ENCODE peak calls at places on chromosomes 4 and X, in ten cellular contexts. I is GM13976; Q is endodermal cell; T is nephron progenitor cell; F is CD4-positive, alpha-beta T cell; J is HFF-Myc; D is astrocyte of the spinal cord; O is AG10803; K is fibroblast of lung; Y is left lung. S is an unnamed sample.

GRCh38 chr4:127145001-127145400 is 487.8 kb upstream of the INTU start:
- DNase-seq in K (no peak), J (no peak), F (no peak), O (no peak), Q (no peak), I (no peak), T (no peak), D (no peak), Y (no peak), S (no peak)

GRCh38 chr4:8211229-8211628 is 12.1 kb downstream of the SH3TC1 start:
- DNase-seq in K (no peak), O (no peak), F (no peak), I (no peak), T (no peak), Y (peak), J (no peak), Q (no peak), D (no peak), S (no peak)

GRCh38 chrX:24259544-24260240 is 54.2 kb downstream of the SUPT20HL2 start:
- DNase-seq in D (peak), F (no peak), O (peak), J (no peak), K (peak), Y (no peak), Q (peak), I (peak), T (peak), S (peak)

GRCh38 chr4:94406668-94407437 is 44.9 kb upstream of the PDLIM5 start:
- DNase-seq in T (peak), J (peak), K (peak), Q (peak), O (peak), Y (no peak), D (peak), I (peak), F (peak), S (peak)

GRCh38 chrX:13840121-13840520 is 23.2 kb upstream of the GPM6B start:
- DNase-seq in J (no peak), I (no peak), K (no peak), T (no peak), Q (no peak), D (no peak), O (no peak), Y (no peak), F (no peak), S (no peak)

GRCh38 chrX:19907794-19908193 is 20.4 kb upstream of the SH3KBP1 start:
- DNase-seq in K (no peak), D (no peak), T (no peak), F (no peak), I (no peak), Q (no peak), Y (no peak), J (no peak), O (no peak), S (no peak)

GRCh38 chr4:25813705-25814104 is 49.1 kb downstream of the SEL1L3 start:
- DNase-seq in O (peak), F (no peak), Q (peak), Y (no peak), K (peak), D (peak), J (no peak), I (no peak), T (no peak), S (no peak)

GRCh38 chr4:41538017-41538733 is at the start of gene LIMCH1:
- DNase-seq in I (no peak), K (peak), Q (peak), O (peak), F (no peak), J (no peak), Y (peak), T (peak), D (no peak), S (no peak)

GRCh38 chr4:148203056-148203898 is 238.9 kb downstream of the NR3C2 start:
- DNase-seq in T (no peak), I (no peak), D (no peak), J (no peak), F (no peak), K (no peak), O (no peak), Y (no peak), Q (no peak), S (no peak)

GRCh38 chr4:6326312-6327060 is 56.8 kb downstream of the WFS1 start:
- DNase-seq in Y (no peak), O (no peak), F (no peak), D (no peak), Q (no peak), K (no peak), T (no peak), J (no peak), I (no peak), S (no peak)

GRCh38 chr4:41280010-41280409 is 23.3 kb downstream of the UCHL1 start:
- DNase-seq in T (no peak), Q (no peak), J (no peak), F (no peak), O (no peak), D (no peak), K (peak), I (no peak), Y (no peak), S (no peak)

GRCh38 chrX:155993421-155993820 is 4.1 kb upstream of the IL9R start:
- DNase-seq in Y (no peak), I (no peak), K (no peak), F (no peak), O (no peak), D (no peak), T (no peak), Q (no peak), J (no peak), S (no peak)

GRCh38 chr4:16239086-16239485 is 12.8 kb upstream of the TAPT1 start:
- DNase-seq in I (no peak), Y (no peak), D (no peak), F (no peak), J (no peak), Q (no peak), O (no peak), K (no peak), T (no peak), S (no peak)

GRCh38 chr4:161577604-161578301 is 586.0 kb downstream of the FSTL5 start:
- DNase-seq in D (peak), T (no peak), O (peak), Y (no peak), F (no peak), I (no peak), Q (no peak), K (peak), J (peak), S (no peak)

GRCh38 chrX:112863850-112864249 is 23.2 kb upstream of the AMOT start:
- DNase-seq in O (peak), K (no peak), I (no peak), J (no peak), D (no peak), Q (no peak), Y (no peak), T (no peak), F (no peak), S (no peak)

GRCh38 chr4:150251752-150252190 is 173.5 kb downstream of the DCLK2 start:
- DNase-seq in Q (peak), K (no peak), F (no peak), Y (no peak), O (no peak), D (no peak), I (no peak), J (no peak), T (no peak), S (peak)

GRCh38 chr4:117327491-117327890 is 242.1 kb upstream of the TRAM1L1 start:
- DNase-seq in J (no peak), Y (no peak), F (no peak), T (no peak), D (peak), I (no peak), Q (no peak), O (no peak), K (peak), S (no peak)

GRCh38 chr4:147933316-147933715 is 201.4 kb downstream of the ARHGAP10 start:
- DNase-seq in O (no peak), Y (no peak), F (no peak), D (no peak), J (no peak), Q (no peak), K (no peak), T (no peak), I (no peak), S (peak)

GRCh38 chr4:6788123-6788522 is 5.6 kb downstream of the KIAA0232 start:
- DNase-seq in T (no peak), Q (no peak), O (no peak), I (no peak), Y (no peak), F (no peak), K (no peak), D (no peak), J (no peak), S (no peak)

GRCh38 chr4:1866095-1866755 is 5.0 kb upstream of the NSD2 start:
- DNase-seq in D (no peak), O (no peak), Q (no peak), K (no peak), T (no peak), I (no peak), J (no peak), F (no peak), Y (no peak), S (no peak)

GRCh38 chr4:119748853-119749252 is 120.2 kb upstream of the PDE5A start:
- DNase-seq in I (no peak), D (no peak), Q (no peak), O (peak), K (peak), Y (no peak), T (no peak), F (no peak), J (no peak), S (no peak)

GRCh38 chr4:152118108-152118507 is 357.3 kb upstream of the GATB start:
- DNase-seq in D (no peak), F (no peak), J (no peak), I (no peak), T (no peak), K (no peak), O (no peak), Y (no peak), Q (no peak), S (no peak)

GRCh38 chr4:80202190-80202711 is 4.9 kb downstream of the PRDM8 start:
- DNase-seq in F (peak), I (peak), Y (peak), Q (peak), O (peak), T (peak), D (peak), J (no peak), K (peak), S (peak)

GRCh38 chr4:5639556-5639955 is 68.8 kb downstream of the EVC2 start:
- DNase-seq in F (no peak), D (no peak), Q (no peak), T (no peak), I (no peak), K (no peak), J (no peak), O (no peak), Y (no peak), S (no peak)

GRCh38 chr4:102196221-102196620 is 149.1 kb downstream of the SLC39A8 start:
- DNase-seq in D (peak), K (peak), Q (no peak), T (no peak), O (peak), I (no peak), Y (no peak), F (no peak), J (peak), S (no peak)

GRCh38 chr4:26860922-26861433 is 337 bp downstream of the STIM2 start:
- DNase-seq in T (peak), Q (peak), J (no peak), F (peak), Y (peak), K (peak), O (peak), I (peak), D (peak), S (peak)

GRCh38 chr4:112170451-112170993 is 25.3 kb downstream of the FAM241A start:
- DNase-seq in Q (no peak), F (no peak), O (peak), T (no peak), Y (no peak), D (peak), I (no peak), J (peak), K (peak), S (no peak)

GRCh38 chr4:152206185-152206584 is 329.7 kb downstream of the FBXW7 start:
- DNase-seq in Y (no peak), F (no peak), Q (no peak), T (no peak), J (no peak), I (no peak), D (no peak), K (no peak), O (no peak), S (no peak)

GRCh38 chrX:139126493-139126892 is 404.0 kb upstream of the F9 start:
- DNase-seq in J (no peak), I (peak), K (no peak), Q (peak), F (no peak), O (no peak), T (peak), D (no peak), Y (no peak), S (peak)

GRCh38 chr4:148793221-148793620 is 351.0 kb upstream of the NR3C2 start:
- DNase-seq in T (no peak), J (no peak), F (no peak), Y (no peak), D (no peak), I (no peak), O (no peak), K (peak), Q (no peak), S (no peak)

GRCh38 chr4:2823671-2824328 is 19.8 kb upstream of the ADD1 start:
- DNase-seq in T (no peak), D (no peak), Y (peak), J (no peak), Q (no peak), I (no peak), O (no peak), F (no peak), K (no peak), S (no peak)

DNA sequence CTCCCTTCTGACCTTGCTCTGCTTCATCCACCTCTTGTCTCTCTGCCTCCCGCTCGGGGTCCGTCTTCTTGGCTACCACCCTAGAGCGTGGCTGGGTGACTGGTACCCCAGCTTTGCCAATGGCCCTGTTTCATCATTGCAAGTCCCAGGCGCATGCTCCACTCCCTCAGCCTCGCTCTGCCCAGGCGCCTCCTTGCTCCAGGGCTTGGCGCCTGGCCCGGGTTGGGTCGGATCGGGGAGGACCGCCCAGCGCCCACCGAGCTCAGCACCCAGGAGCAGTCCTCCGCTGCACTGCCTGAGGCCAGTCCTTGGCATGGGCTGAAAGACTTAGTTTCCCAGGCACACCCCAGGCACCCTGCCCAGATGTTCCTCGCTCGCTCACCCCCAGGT is 577 bp downstream of the BGN start:
- DNase-seq in Y (no peak), F (no peak), K (peak), D (peak), T (no peak), J (no peak), Q (no peak), I (no peak), O (no peak), S (no peak)
- TF ChIP-seq CTCF in Y (no peak), F (no peak), K (no peak), D (no peak), T (peak), J (no peak), Q (no peak), I (no peak), O (no peak), S (no peak)

GRCh38 chrX:129316461-129316860 is 206.8 kb downstream of the SMARCA1 start:
- DNase-seq in Y (no peak), O (no peak), F (no peak), J (no peak), T (no peak), Q (no peak), D (no peak), I (no peak), K (no peak), S (no peak)

GRCh38 chrX:129323115-129323514 is 200.2 kb downstream of the SMARCA1 start:
- DNase-seq in J (no peak), I (no peak), Y (no peak), O (no peak), K (peak), Q (no peak), D (peak), T (no peak), F (no peak), S (no peak)

DNA sequence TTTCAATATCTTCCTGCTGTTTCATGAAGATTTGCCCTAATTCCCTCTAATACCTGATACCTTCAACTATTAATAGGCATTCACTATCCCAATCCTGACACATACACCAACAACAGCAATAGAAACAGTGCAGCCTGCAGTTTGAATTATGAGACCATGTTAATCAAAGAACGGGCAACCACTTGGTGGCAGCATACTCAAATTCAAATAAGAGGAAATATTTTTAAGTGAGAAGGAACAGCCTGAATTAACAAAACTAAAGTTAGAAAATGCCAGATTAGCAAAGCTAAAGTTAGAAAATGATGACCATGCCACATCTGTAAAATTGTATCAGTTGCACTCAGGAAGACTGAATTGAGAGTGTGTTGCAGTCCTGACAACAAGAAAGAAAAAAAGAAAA is 204.9 kb downstream of the SMARCA1 start:
- DNase-seq in I (peak), Q (peak), Y (no peak), F (no peak), K (peak), T (no peak), D (peak), O (peak), J (no peak), S (peak)
- TF ChIP-seq CTCF in I (no peak), Q (peak), Y (no peak), F (no peak), K (no peak), T (peak), D (peak), O (peak), J (no peak), S (no peak)

GRCh38 chrX:65196758-65197371 is 220.6 kb upstream of the ZC4H2 start:
- DNase-seq in O (no peak), T (peak), Y (no peak), F (no peak), J (no peak), Q (peak), D (no peak), I (no peak), K (no peak), S (peak)
- TF ChIP-seq CTCF in O (no peak), T (no peak), Y (no peak), F (no peak), J (no peak), Q (peak), D (no peak), I (no peak), K (no peak), S (peak)

GRCh38 chr4:57073559-57073958 is 36.6 kb downstream of the IGFBP7 start:
- DNase-seq in K (peak), J (no peak), Y (no peak), Q (no peak), D (no peak), O (peak), T (no peak), F (no peak), I (no peak), S (no peak)
- TF ChIP-seq CTCF in K (no peak), J (no peak), Y (no peak), Q (no peak), D (no peak), O (no peak), T (no peak), F (no peak), I (no peak), S (no peak)

GRCh38 chrX:71545364-71545763 is 12.5 kb downstream of the OGT start:
- DNase-seq in T (no peak), J (no peak), O (no peak), D (no peak), F (no peak), Y (no peak), I (no peak), Q (no peak), K (no peak), S (no peak)

GRCh38 chrX:71543316-71543715 is 10.4 kb downstream of the OGT start:
- DNase-seq in Q (no peak), I (no peak), F (no peak), Y (no peak), J (no peak), D (peak), O (peak), K (peak), T (no peak), S (no peak)

GRCh38 chrX:71546879-71547278 is 14.0 kb downstream of the OGT start:
- DNase-seq in Y (peak), D (no peak), F (no peak), I (no peak), O (no peak), T (no peak), Q (no peak), K (no peak), J (no peak), S (no peak)

GRCh38 chrX:71550578-71550977 is 17.7 kb downstream of the OGT start:
- DNase-seq in J (no peak), F (no peak), T (no peak), Y (no peak), O (no peak), I (no peak), D (no peak), K (no peak), Q (no peak), S (no peak)

GRCh38 chrX:71547339-71547738 is 14.4 kb downstream of the OGT start:
- DNase-seq in I (no peak), J (no peak), D (no peak), K (no peak), Q (no peak), F (no peak), Y (no peak), T (no peak), O (no peak), S (no peak)
- TF ChIP-seq CTCF in I (no peak), J (no peak), D (no peak), K (no peak), Q (peak), F (no peak), Y (no peak), T (no peak), O (no peak), S (no peak)

S was measured in endothelial cell.